ENCODE peak calls at places on chromosomes 13 and 19, in five cellular contexts. T is stomach, M is spleen, Z is K562, K is heart left ventricle. Q is an unnamed sample.

GRCh38 chr13:76798037-76798436 is 88.2 kb downstream of the KCTD12 start:
- DNase-seq in T (no peak), M (peak; percentile 84), Z (no peak), K (no peak), Q (no peak)

GRCh38 chr13:80213201-80213600 is 127.7 kb downstream of the SPRY2 start:
- DNase-seq in T (no peak), M (no peak), Z (no peak), K (no peak), Q (no peak)

GRCh38 chr13:56424246-56424645 is 716.5 kb upstream of the PRR20A start:
- DNase-seq in T (no peak), M (no peak), Z (no peak), K (no peak), Q (no peak)

GRCh38 chr19:52231154-52231565 is 38.2 kb upstream of the ZNF766 start:
- DNase-seq in T (no peak), M (no peak), Z (no peak), K (no peak), Q (no peak)

GRCh38 chr13:102394158-102395053 is 7.4 kb downstream of the FGF14 start:
- DNase-seq in T (peak; percentile 90), M (peak; percentile 96), Z (peak; percentile 77), K (peak; percentile 95), Q (peak; percentile 94)

GRCh38 chr13:47546963-47547345 is 454.1 kb downstream of the SUCLA2 start:
- DNase-seq in T (no peak), M (no peak), Z (no peak), K (no peak), Q (no peak)

GRCh38 chr19:58500242-58500641 is 11.6 kb downstream of the SLC27A5 start:
- DNase-seq in T (no peak), M (no peak), Z (no peak), K (no peak), Q (no peak)

GRCh38 chr13:90968510-90968909 is 379.0 kb upstream of the MIR17HG start:
- DNase-seq in T (no peak), M (no peak), Z (no peak), K (no peak), Q (no peak)

GRCh38 chr13:84121456-84121855 is 239.2 kb upstream of the SLITRK1 start:
- DNase-seq in T (no peak), M (no peak), Z (no peak), K (no peak), Q (no peak)

GRCh38 chr13:29543230-29544215 is 52.0 kb downstream of the SLC7A1 start:
- DNase-seq in T (no peak), M (no peak), Z (peak; percentile 11), K (no peak), Q (no peak)

GRCh38 chr13:81017525-81018152 is 676.7 kb upstream of the SPRY2 start:
- DNase-seq in T (no peak), M (no peak), Z (peak; percentile 6), K (no peak), Q (no peak)

GRCh38 chr19:55801416-55801815 is 30.4 kb downstream of the NLRP11 start:
- DNase-seq in T (no peak), M (no peak), Z (no peak), K (no peak), Q (no peak)

GRCh38 chr13:37349916-37350315 is 244.5 kb upstream of the CSNK1A1L start:
- DNase-seq in T (no peak), M (no peak), Z (no peak), K (no peak), Q (no peak)

GRCh38 chr19:850979-851335 is 1.1 kb upstream of the ELANE start:
- DNase-seq in T (no peak), M (no peak), Z (no peak), K (no peak), Q (no peak)

GRCh38 chr19:29268103-29268502 is 55.2 kb upstream of the UQCRFS1 start:
- DNase-seq in T (no peak), M (peak; percentile 64), Z (no peak), K (no peak), Q (no peak)

GRCh38 chr19:6516018-6516658 is 14.0 kb upstream of the TUBB4A start:
- DNase-seq in T (peak; percentile 95), M (peak; percentile 96), Z (peak; percentile 97), K (peak; percentile 89), Q (peak; percentile 98)

GRCh38 chr19:41218249-41218614 is 791 bp upstream of the AXL start:
- DNase-seq in T (no peak), M (no peak), Z (no peak), K (no peak), Q (no peak)
- H3K4me3 ChIP-seq in T (peak overlapping the region; percentile 74), M (peak overlapping the region; percentile 69), Z (no peak overlapping the region), K (no peak overlapping the region), Q (no peak overlapping the region)

GRCh38 chr19:34733826-34734600 is at the start of gene ZNF181:
- DNase-seq in T (peak; percentile 89), M (peak; percentile 94), Z (peak; percentile 86), K (peak; percentile 92), Q (peak; percentile 85)
- TF ChIP-seq CTCF in T (no peak), M (peak; percentile 6), Z (peak; percentile 8), K (no peak), Q (no peak)

GRCh38 chr19:30888937-30889336 is 460.3 kb downstream of the TSHZ3 start:
- DNase-seq in T (no peak), M (no peak), Z (no peak), K (no peak), Q (no peak)

GRCh38 chr19:30887042-30887441 is 462.2 kb downstream of the TSHZ3 start:
- DNase-seq in T (no peak), M (no peak), Z (no peak), K (no peak), Q (no peak)

GRCh38 chr19:30884146-30884812 is 465.0 kb downstream of the TSHZ3 start:
- DNase-seq in T (no peak), M (no peak), Z (no peak), K (no peak), Q (no peak)

GRCh38 chr19:30895946-30896345 is 453.3 kb downstream of the TSHZ3 start:
- DNase-seq in T (no peak), M (no peak), Z (no peak), K (no peak), Q (no peak)

GRCh38 chr19:30890033-30890432 is 459.2 kb downstream of the TSHZ3 start:
- DNase-seq in T (no peak), M (no peak), Z (no peak), K (no peak), Q (no peak)
- TF ChIP-seq POLR2A in T (no peak), M (no peak), Z (no peak), K (no peak), Q (no peak)

DNA sequence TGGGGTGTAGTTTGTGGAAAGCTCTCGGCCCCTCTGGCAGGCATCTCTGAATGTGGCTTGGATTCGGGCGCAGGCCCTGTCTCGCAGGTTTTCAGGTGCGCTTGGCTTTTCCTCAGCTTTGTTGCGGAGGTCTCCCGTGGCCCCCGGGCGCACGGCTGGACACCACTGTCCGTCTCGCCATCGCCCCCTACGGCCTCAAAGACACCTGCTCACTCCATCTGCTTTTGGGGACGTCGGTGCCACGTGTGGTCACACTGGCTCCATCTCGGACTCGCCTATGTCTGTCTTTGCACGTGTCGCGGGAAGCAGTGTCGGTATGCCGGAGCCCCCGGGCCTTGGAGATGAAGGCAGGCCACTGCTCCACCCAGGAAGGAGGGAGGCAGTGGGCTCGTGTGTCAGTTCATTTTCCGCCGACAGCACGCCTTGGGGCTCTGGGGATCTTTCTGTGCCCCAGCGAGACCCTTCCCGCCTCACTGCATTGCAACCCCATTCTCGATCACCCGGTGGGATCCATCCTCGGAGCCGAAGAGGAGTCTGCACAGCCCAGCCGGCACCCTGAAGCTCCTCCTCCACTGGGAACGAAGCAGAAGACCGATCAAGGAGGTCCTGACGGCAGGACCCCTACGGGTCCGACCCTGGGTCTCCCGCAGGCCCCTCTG is 42.1 kb downstream of the ZNF146 start:
- DNase-seq in T (no peak), M (no peak), Z (no peak), K (no peak), Q (no peak)
- H3K4me3 ChIP-seq in T (peak overlapping the region; percentile 40), M (peak overlapping the region; percentile 64), Z (no peak overlapping the region), K (peak overlapping the region; percentile 45), Q (peak overlapping the region; percentile 15)

DNA sequence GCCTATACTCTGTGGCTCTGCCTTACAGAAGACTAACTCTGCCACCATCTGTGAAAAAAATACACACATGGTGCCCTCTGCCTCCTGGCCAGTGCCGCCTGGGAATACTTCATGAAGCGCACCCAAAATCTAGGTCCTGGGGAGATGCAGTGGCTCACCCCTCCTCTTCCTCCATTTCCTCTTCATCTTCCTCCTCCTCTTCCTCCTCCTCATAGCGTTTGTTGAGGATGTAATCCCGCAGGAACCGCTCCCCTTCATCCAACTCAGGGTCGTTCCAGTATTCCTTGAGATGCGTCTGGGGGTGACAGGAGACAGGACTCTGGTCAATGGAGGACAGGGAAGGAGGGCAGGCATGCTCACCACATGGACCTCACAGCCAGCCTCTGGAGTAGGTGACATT is 5.7 kb downstream of the KRI1 start:
- DNase-seq in T (no peak), M (no peak), Z (no peak), K (no peak), Q (no peak)
- TF ChIP-seq CTCF in T (no peak), M (no peak), Z (no peak), K (no peak), Q (no peak)

GRCh38 chr19:49924004-49924880 is 4.8 kb upstream of the ATF5 start:
- DNase-seq in T (no peak), M (no peak), Z (peak; percentile 16), K (no peak), Q (no peak)
- TF ChIP-seq POLR2A in T (no peak), M (no peak), Z (no peak), K (no peak), Q (no peak)

Q was measured in lower leg skin.